ENCODE peak calls at places on chromosomes 16 and 17, in four cellular contexts. A is Panc1, I is K562, R is HepG2. L is an unnamed sample.

GRCh38 chr16:69823831-69824563 is 61.9 kb downstream of the WWP2 start:
- DNase-seq in A (no peak), I (no peak), R (no peak), L (no peak)

GRCh38 chr17:31674717-31675349 is 184.2 kb downstream of the COPRS start:
- DNase-seq in A (no peak), I (no peak), R (no peak), L (no peak)

GRCh38 chr16:81604960-81605383 is 160.4 kb downstream of the CMIP start:
- DNase-seq in A (no peak), I (no peak), R (no peak), L (no peak)

GRCh38 chr17:31726980-31727427 is 132.0 kb downstream of the COPRS start:
- DNase-seq in A (no peak), I (no peak), R (no peak), L (no peak)

GRCh38 chr16:85681255-85681654 is 7.5 kb downstream of the GINS2 start:
- DNase-seq in A (no peak), I (no peak), R (no peak), L (no peak)

GRCh38 chr16:1420540-1421205 is at the start of gene UQCC4:
- DNase-seq in A (peak), I (peak), R (peak), L (peak)

GRCh38 chr16:89162314-89162713 is 9.2 kb upstream of the CDH15 start:
- DNase-seq in A (no peak), I (no peak), R (no peak), L (no peak)

GRCh38 chr17:65855245-65855644 is 293.8 kb upstream of the AXIN2 start:
- DNase-seq in A (no peak), I (no peak), R (no peak), L (peak)

GRCh38 chr17:74877592-74878543 is 5.1 kb upstream of the FDXR start:
- DNase-seq in A (no peak), I (peak), R (peak), L (peak)

GRCh38 chr17:36128411-36128978 is 24.9 kb downstream of the CCL4 start:
- DNase-seq in A (no peak), I (no peak), R (no peak), L (no peak)

GRCh38 chr17:45116434-45117016 is 15.8 kb downstream of the PLCD3 start:
- DNase-seq in A (no peak), I (no peak), R (no peak), L (no peak)

DNA sequence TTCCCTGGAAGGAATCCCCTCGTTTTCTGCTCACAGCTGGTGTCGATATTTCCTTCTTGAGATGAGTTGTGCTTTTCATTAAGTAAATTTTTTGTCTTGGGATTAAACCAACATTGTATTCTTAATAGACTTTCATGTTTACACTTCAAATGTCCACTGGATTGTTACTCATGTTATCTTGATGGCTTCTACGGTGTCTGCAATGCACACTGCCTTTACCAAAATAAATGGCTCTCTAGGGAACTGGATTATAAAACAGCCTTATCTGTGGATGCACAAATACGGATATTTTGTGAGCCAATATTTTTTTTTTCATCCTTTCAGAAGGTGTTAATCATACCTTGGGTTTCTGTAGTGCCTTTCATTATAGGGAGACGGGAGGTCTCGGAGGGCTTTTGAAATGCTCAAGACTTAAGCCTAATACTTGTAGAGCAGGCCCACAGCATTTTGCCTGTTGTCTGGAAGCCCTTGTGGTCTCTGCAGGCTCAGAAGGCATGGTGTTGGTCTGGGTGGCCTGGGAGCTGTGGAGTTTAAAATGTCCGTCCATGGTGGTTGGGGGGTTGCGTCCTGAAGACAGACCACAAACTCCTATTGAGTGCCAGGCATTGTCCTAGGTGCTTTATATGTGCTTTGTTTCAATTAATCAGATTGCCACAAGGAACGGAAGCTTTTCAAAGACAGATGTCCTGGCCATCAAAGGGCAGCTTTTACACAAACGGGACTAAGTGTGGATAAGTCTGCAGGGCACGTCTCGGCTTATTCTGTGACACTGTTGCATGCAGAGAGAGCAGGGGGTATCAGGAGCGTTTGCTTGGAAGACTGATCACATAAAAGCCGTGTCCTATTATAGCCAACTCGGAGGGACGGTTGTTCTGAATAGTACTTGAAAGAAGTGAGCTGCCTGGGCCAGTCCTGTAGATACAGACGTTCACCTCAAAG is 7.6 kb downstream of the NTN1 start:
- DNase-seq in A (no peak), I (no peak), R (no peak), L (no peak)
- TF ChIP-seq TCF7L2 in A (no peak), I (no peak), R (no peak), L (no peak)

DNA sequence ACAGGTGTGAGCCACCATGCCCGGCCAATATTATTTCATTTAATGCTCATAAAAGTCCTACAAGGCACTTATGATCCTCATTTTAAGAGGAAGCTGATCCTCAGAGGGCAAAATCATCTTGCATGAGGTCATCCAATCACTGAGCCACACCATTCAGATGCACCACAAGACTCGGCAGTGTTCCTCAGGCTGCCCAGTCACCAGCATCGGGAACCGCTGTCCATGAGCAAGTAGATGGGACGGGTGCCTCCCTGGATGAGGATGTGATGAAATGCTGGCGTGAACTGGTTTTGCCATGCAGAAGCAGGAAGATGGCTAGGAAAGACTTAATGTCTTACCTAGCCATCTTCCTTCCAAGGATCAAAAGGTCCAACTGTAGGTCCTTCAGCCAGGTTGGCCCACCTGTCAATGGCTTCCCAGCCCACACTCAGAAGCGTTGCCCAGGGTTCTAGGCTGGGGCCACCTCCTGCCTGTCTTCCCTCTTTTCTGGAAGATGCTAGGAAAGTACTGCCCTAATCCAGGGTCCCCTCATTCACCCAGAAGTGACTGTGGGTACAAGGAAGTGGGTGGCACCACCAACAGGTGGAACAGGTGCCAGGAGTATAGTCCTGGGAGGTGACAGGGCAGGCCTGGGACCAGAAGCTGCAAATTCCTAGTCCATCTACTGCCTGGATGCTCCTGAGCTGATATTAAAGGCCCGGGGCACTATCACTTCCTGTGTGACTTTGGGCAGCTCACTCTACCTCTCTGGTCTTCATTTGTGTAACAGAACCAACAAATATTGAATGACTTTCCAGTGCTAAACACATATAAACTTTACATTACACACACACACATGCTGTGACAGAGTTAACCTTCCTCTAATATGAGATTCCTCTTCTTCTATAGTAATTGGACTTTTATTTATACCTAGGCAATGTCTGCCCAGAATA is 32.2 kb upstream of the CRYBA1 start:
- DNase-seq in A (no peak), I (no peak), R (no peak), L (no peak)
- TF ChIP-seq TCF7L2 in A (no peak), I (no peak), R (no peak), L (no peak)

DNA sequence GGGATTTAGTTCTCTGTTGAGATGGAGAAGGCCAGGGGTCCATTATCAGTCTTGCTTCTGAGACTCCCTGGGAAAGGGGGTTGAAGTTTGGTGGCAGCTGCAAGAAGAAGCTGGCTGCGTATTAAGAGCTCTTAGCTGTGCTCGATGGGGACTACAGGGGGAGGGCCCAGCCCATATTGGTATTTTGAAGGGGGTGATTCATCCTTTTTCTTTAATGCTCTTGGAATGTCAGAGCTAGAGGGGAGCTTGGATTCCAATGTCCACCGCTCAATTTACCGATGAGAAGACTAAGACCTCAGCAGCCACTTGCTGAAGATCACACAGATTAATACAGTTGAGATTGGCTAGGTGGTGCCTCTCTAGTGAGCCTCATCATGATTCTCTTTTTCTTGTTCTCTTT is 5.0 kb downstream of the NOG start:
- DNase-seq in A (no peak), I (no peak), R (no peak), L (no peak)
- TF ChIP-seq TCF7L2 in A (no peak), I (no peak), R (no peak), L (no peak)

GRCh38 chr17:5297245-5297644 is 15.2 kb downstream of the RABEP1 start:
- DNase-seq in A (no peak), I (no peak), R (no peak), L (peak)

DNA sequence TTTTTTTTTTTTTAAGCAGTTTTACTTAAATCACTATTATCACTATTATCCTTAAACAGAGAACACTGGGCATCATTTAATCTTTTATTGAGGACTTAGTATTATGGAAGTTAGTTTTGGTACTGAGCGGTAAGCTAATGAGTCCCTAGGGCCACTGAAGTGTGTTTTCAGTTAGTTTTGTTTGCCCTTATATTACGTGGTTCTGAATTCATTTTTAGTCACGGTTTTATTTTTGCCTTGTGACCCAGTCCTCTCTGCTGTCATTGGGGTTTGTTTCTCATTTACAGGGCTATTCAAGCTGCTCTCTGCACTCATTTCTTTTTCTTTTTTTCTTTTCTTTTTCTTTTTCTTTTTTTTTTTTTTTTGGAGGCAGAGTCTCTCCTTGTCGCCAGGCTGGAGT is 17.3 kb downstream of the RABEP1 start:
- DNase-seq in A (no peak), I (no peak), R (no peak), L (no peak)
- TF ChIP-seq TCF7L2 in A (no peak), I (no peak), R (no peak), L (no peak)

DNA sequence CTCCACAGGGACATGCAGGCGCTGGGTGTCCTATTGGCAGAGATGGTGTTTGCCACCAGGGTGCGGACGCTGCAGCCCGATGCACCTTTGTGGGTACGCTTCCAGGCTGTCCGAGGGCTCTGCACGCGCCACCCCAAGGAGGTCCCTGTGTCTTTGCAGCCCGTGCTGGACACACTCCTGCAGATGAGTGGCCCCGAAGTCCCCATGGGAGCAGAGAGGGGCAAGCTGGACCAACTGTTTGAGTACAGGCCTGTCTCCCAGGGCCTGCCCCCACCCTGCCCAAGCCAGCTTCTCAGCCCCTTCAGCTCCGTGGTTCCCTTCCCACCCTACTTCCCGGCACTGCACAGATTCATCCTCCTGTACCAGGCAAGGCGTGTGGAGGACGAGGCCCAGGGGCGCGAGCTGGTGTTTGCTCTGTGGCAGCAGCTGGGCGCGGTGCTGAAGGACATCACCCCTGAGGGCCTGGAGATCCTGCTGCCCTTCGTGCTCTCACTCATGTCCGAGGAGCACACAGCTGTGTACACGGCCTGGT is 2.8 kb downstream of the WDR81 start:
- DNase-seq in A (no peak), I (no peak), R (no peak), L (no peak)
- TF ChIP-seq TCF7L2 in A (no peak), I (no peak), R (no peak), L (no peak)

GRCh38 chr17:81648013-81648706 is 8.2 kb downstream of the PDE6G start:
- DNase-seq in A (no peak), I (no peak), R (no peak), L (no peak)

GRCh38 chr17:81648707-81649085 is 7.6 kb downstream of the PDE6G start:
- DNase-seq in A (no peak), I (no peak), R (no peak), L (no peak)

GRCh38 chr17:81650951-81651350 is 5.4 kb downstream of the PDE6G start:
- DNase-seq in A (no peak), I (no peak), R (no peak), L (no peak)

GRCh38 chr17:81652901-81653771 is 3.2 kb downstream of the PDE6G start:
- DNase-seq in A (no peak), I (no peak), R (no peak), L (no peak)

GRCh38 chr17:81651692-81652091 is 4.7 kb downstream of the PDE6G start:
- DNase-seq in A (no peak), I (peak), R (peak), L (no peak)
- TF ChIP-seq TCF7L2 in A (no peak), I (no peak), R (no peak), L (no peak)

GRCh38 chr16:19119564-19119963 is 5.8 kb downstream of the ITPRIPL2 start:
- DNase-seq in A (no peak), I (peak), R (no peak), L (no peak)

GRCh38 chr16:19114359-19115147 is 789 bp downstream of the ITPRIPL2 start:
- DNase-seq in A (no peak), I (no peak), R (no peak), L (no peak)

GRCh38 chr16:19115148-19116021 is 1.6 kb downstream of the ITPRIPL2 start:
- DNase-seq in A (no peak), I (no peak), R (no peak), L (no peak)

GRCh38 chr16:19116711-19117449 is 3.1 kb downstream of the ITPRIPL2 start:
- DNase-seq in A (no peak), I (no peak), R (no peak), L (no peak)

GRCh38 chr16:19118938-19119431 is 5.2 kb downstream of the ITPRIPL2 start:
- DNase-seq in A (no peak), I (peak), R (no peak), L (no peak)
- TF ChIP-seq TCF7L2 in A (no peak), I (no peak), R (no peak), L (no peak)

L was measured in HCT116.